ENCODE peak calls at places on chromosomes 1 and 21, in six cellular contexts. K, Z, P, X, T and O are unnamed samples.
A peak's percentile ranks its signal among the peaks of the same experiment; 100 is the strongest.

GRCh38 chr1:228337031-228337564 is 69.5 kb downstream of the TRIM11 start:
- DNase-seq in P (no peak), Z (no peak), T (no peak), K (no peak), X (no peak), O (no peak)

GRCh38 chr1:93080424-93080823 is 1.3 kb downstream of the MTF2 start:
- DNase-seq in Z (no peak), T (peak; percentile 64), X (no peak), K (peak; percentile 80), P (peak; percentile 38), O (peak; percentile 61)

GRCh38 chr1:197674286-197674685 is 101.0 kb downstream of the DENND1B start:
- DNase-seq in X (no peak), P (peak; percentile 77), T (no peak), K (no peak), Z (no peak), O (no peak)

GRCh38 chr1:1236945-1237873 is 5.2 kb downstream of the B3GALT6 start:
- DNase-seq in T (no peak), Z (no peak), P (no peak), K (no peak), X (no peak), O (no peak)

GRCh38 chr1:27589841-27590426 is 14.0 kb downstream of the AHDC1 start:
- DNase-seq in X (peak; percentile 65), T (peak; percentile 49), Z (no peak), K (peak; percentile 77), P (no peak), O (no peak)

GRCh38 chr1:57162607-57163235 is 196.9 kb upstream of the C8B start:
- DNase-seq in X (peak; percentile 40), K (no peak), Z (no peak), P (no peak), T (no peak), O (no peak)

GRCh38 chr1:154325583-154326545 is 539 bp downstream of the ATP8B2 start:
- DNase-seq in T (peak; percentile 88), X (peak; percentile 76), Z (peak; percentile 29), K (peak; percentile 84), P (peak; percentile 92), O (peak; percentile 44)

GRCh38 chr1:233614173-233614742 is 352 bp downstream of the KCNK1 start:
- DNase-seq in X (peak; percentile 22), K (peak; percentile 12), P (peak; percentile 55), Z (no peak), T (peak; percentile 60), O (no peak)

GRCh38 chr21:36835383-36835795 is 131.1 kb downstream of the HLCS start:
- DNase-seq in X (peak; percentile 50), Z (no peak), T (no peak), K (peak; percentile 31), P (no peak), O (no peak)

GRCh38 chr1:159011701-159012100 is 2.0 kb downstream of the IFI16 start:
- DNase-seq in X (no peak), T (no peak), P (no peak), K (no peak), Z (no peak), O (no peak)

GRCh38 chr1:111225717-111226400 is 1.7 kb upstream of the CHI3L2 start:
- DNase-seq in Z (peak; percentile 48), K (no peak), X (no peak), P (no peak), T (no peak), O (no peak)

GRCh38 chr1:218692808-218693207 is 347.7 kb downstream of the TGFB2 start:
- DNase-seq in P (peak; percentile 47), K (no peak), T (no peak), X (no peak), Z (no peak), O (no peak)

GRCh38 chr1:109910963-109911798 is 532 bp downstream of the CSF1 start:
- DNase-seq in X (no peak), P (peak; percentile 77), T (no peak), Z (no peak), K (peak; percentile 24), O (peak; percentile 35)

GRCh38 chr1:60848583-60849188 is 233.7 kb upstream of the NFIA start:
- DNase-seq in X (no peak), K (peak; percentile 68), Z (no peak), P (peak; percentile 58), T (peak; percentile 32), O (no peak)

DNA sequence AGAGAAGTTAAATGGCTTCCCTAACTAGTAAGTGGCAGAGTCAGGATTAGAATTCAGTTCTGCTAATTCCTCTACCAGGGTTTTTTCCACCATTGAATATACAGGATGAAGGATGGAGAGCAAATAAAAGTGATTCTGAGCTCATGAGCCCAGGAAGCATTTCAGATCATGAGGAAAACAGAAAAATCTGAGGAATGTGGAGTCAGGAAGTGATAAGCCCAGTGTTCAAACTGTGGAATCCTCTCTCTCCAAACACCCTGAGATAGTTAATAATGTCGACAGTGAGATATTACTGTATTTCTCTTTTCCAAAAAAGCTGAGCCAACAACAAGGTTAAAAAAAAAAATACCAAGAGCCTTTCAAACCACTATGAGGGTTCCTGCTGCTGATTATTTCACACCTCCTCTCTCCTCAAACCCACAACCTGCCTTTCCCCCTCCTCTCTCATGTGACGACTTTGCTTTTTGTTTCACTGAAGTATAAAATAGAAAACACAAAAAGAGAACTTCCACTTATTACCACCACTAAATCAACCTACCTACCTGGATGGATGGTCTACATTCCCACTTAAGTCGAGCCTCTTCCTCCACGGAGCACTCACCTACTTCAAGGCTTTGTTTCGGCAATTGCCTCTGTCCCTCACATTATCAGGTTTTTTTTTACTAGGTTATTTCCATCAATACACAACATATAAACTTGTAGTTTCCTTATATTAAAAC is 8.9 kb downstream of the SLAMF1 start:
- DNase-seq in Z (peak; percentile 72), K (peak; percentile 23), P (no peak), T (no peak), X (no peak), O (no peak)
- H3K4me1 ChIP-seq in Z (peaks cover 91% of the 10 kb centered on the region), K (peaks cover 3% of the 10 kb centered on the region), P (no peaks in the 10 kb centered on the region), T (peaks cover 4% of the 10 kb centered on the region), X (no peaks in the 10 kb centered on the region), O (peaks cover 98% of the 10 kb centered on the region)

GRCh38 chr1:22562584-22563551 is at the start of gene EPHA8:
- DNase-seq in Z (no peak), K (no peak), P (peak; percentile 57), X (no peak), T (no peak), O (no peak)
- H3K4me3 ChIP-seq in Z (no peak within 1 kb of the TSS), K (no peak within 1 kb of the TSS), P (peak within 1 kb of the TSS; percentile 52), X (peak within 1 kb of the TSS; percentile 21), T (peak within 1 kb of the TSS; percentile 27), O (no peak within 1 kb of the TSS)

GRCh38 chr21:46207920-46208571 is 20.5 kb downstream of the LSS start:
- DNase-seq in T (no peak), X (no peak), P (no peak), K (no peak), Z (no peak), O (no peak)
- H3K4me1 ChIP-seq in T (no peaks in the 10 kb centered on the region), X (no peaks in the 10 kb centered on the region), P (no peaks in the 10 kb centered on the region), K (no peaks in the 10 kb centered on the region), Z (no peaks in the 10 kb centered on the region), O (no peaks in the 10 kb centered on the region)

GRCh38 chr1:38000529-38001453 is 4.5 kb downstream of the FHL3 start:
- DNase-seq in K (peak; percentile 78), T (no peak), P (peak; percentile 56), X (peak; percentile 60), Z (no peak), O (no peak)
- H3K4me3 ChIP-seq in K (peak overlapping the region; percentile 14), T (no peak overlapping the region), P (no peak overlapping the region), X (peak overlapping the region; percentile 8), Z (no peak overlapping the region), O (no peak overlapping the region)

GRCh38 chr1:44807364-44808062 is 362 bp upstream of the DYNLT4 start:
- DNase-seq in P (peak; percentile 79), K (peak; percentile 97), T (peak; percentile 97), Z (peak; percentile 98), X (peak; percentile 98), O (peak; percentile 85)
- H3K4me1 ChIP-seq in P (peaks cover 44% of the 10 kb centered on the region), K (peaks cover 55% of the 10 kb centered on the region), T (peaks cover 80% of the 10 kb centered on the region), Z (peaks cover 70% of the 10 kb centered on the region), X (peaks cover 72% of the 10 kb centered on the region), O (peaks cover 86% of the 10 kb centered on the region)

GRCh38 chr21:44706706-44707615 is 4.4 kb downstream of the TSPEAR start:
- DNase-seq in P (peak; percentile 51), K (no peak), X (no peak), T (no peak), Z (no peak), O (no peak)
- H3K4me3 ChIP-seq in P (peak overlapping the region; percentile 22), K (no peak overlapping the region), X (no peak overlapping the region), T (no peak overlapping the region), Z (no peak overlapping the region), O (no peak overlapping the region)

DNA sequence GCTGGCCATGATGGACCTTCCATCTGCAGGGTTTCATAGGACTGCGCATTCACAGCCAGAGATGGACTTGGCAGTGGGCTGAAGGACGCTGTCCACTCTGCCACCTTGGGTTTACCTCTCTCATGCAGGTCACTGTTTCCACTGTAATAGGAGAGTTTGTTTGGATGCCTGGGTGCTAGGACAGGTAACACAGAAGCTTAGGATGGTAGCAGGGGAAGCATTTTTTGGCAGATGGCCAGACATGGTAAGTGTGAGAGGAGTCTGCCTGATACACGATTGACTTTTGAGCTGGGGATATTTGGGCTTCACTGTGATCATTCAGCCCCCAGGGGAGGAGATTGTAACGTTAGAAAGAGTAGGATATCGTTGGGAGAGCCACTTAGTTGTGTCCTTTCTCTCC is 11.8 kb downstream of the PSEN2 start:
- DNase-seq in P (no peak), Z (no peak), T (no peak), K (no peak), X (no peak), O (peak; percentile 19)
- H3K4me1 ChIP-seq in P (no peaks in the 10 kb centered on the region), Z (peaks cover 43% of the 10 kb centered on the region), T (peaks cover 5% of the 10 kb centered on the region), K (no peaks in the 10 kb centered on the region), X (peaks cover 21% of the 10 kb centered on the region), O (peaks cover 38% of the 10 kb centered on the region)

GRCh38 chr1:162150112-162150511 is 80.6 kb downstream of the NOS1AP start:
- DNase-seq in X (no peak), P (no peak), K (no peak), T (no peak), Z (no peak), O (no peak)

GRCh38 chr1:162145280-162145965 is 75.9 kb downstream of the NOS1AP start:
- DNase-seq in X (no peak), Z (no peak), P (peak; percentile 91), K (peak; percentile 86), T (no peak), O (no peak)

GRCh38 chr1:162145966-162146696 is 76.6 kb downstream of the NOS1AP start:
- DNase-seq in T (no peak), P (peak; percentile 27), Z (no peak), X (no peak), K (peak; percentile 86), O (no peak)

GRCh38 chr1:162144853-162145252 is 75.4 kb downstream of the NOS1AP start:
- DNase-seq in K (peak; percentile 98), X (no peak), Z (no peak), P (peak; percentile 56), T (no peak), O (no peak)

DNA sequence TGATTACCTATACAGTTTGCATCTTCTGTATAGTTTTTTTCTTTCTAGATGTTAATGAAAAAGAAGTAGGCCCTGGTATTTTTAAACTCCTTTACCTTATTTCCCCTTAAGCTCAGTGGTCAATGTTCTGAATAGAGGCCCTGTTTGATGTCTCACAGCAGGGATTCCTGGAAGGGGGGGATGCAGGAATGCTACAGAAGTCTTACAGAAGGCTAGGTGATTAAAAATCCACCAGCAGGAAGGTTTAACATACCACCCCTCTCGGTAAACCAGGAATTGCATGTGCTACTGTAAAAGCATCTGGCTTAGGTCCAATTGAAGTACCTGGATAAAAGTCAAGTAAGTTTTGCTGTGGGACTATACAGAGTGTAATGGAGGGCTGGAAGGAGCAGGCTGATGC is 78.3 kb downstream of the NOS1AP start:
- DNase-seq in Z (no peak), K (no peak), T (no peak), X (no peak), P (peak; percentile 58), O (no peak)
- H3K4me3 ChIP-seq in Z (no peak overlapping the region), K (no peak overlapping the region), T (no peak overlapping the region), X (no peak overlapping the region), P (no peak overlapping the region), O (no peak overlapping the region)